ENCODE peak calls at places on chromosomes 3 and 15, in ten cellular contexts. V, D, L, A, H, B, X, C, T and Y are unnamed samples.

GRCh38 chr3:134765468-134765867 is 29.6 kb upstream of the EPHB1 start:
- DNase-seq in V (no peak), D (no peak), L (no peak), A (no peak), H (no peak), B (no peak), X (no peak), C (no peak), T (no peak), Y (no peak)

GRCh38 chr3:64455351-64455750 is 230.1 kb upstream of the PRICKLE2 start:
- DNase-seq in V (no peak), D (no peak), L (no peak), A (no peak), H (no peak), B (no peak), X (no peak), C (no peak), T (no peak), Y (no peak)

GRCh38 chr3:12371525-12372140 is 82.8 kb downstream of the PPARG start:
- DNase-seq in V (no peak), D (no peak), L (no peak), A (no peak), H (no peak), B (peak; percentile 20), X (no peak), C (no peak), T (no peak), Y (no peak)

GRCh38 chr3:126543457-126544090 is 15.2 kb downstream of the C3orf22 start:
- DNase-seq in V (no peak), D (peak; percentile 20), L (no peak), A (no peak), H (no peak), B (peak; percentile 7), X (no peak), C (no peak), T (no peak), Y (no peak)

GRCh38 chr15:98699591-98700424 is 51.5 kb downstream of the IGF1R start:
- DNase-seq in V (no peak), D (no peak), L (no peak), A (no peak), H (no peak), B (no peak), X (no peak), C (no peak), T (no peak), Y (no peak)

GRCh38 chr3:124850633-124851032 is 36.5 kb downstream of the ITGB5 start:
- DNase-seq in V (no peak), D (no peak), L (no peak), A (no peak), H (no peak), B (peak; percentile 40), X (no peak), C (no peak), T (peak; percentile 78), Y (no peak)

GRCh38 chr15:74302821-74303359 is 64.6 kb downstream of the CYP11A1 start:
- DNase-seq in V (peak; percentile 35), D (no peak), L (no peak), A (peak; percentile 85), H (no peak), B (peak; percentile 40), X (no peak), C (peak; percentile 53), T (no peak), Y (peak; percentile 73)

GRCh38 chr3:50268703-50269451 is at the start of gene SEMA3B:
- DNase-seq in V (no peak), D (no peak), L (no peak), A (no peak), H (no peak), B (peak; percentile 65), X (peak; percentile 66), C (no peak), T (no peak), Y (no peak)

GRCh38 chr3:187983484-187984124 is 170.4 kb upstream of the LPP start:
- DNase-seq in V (no peak), D (no peak), L (no peak), A (no peak), H (no peak), B (peak; percentile 47), X (no peak), C (no peak), T (no peak), Y (no peak)

DNA sequence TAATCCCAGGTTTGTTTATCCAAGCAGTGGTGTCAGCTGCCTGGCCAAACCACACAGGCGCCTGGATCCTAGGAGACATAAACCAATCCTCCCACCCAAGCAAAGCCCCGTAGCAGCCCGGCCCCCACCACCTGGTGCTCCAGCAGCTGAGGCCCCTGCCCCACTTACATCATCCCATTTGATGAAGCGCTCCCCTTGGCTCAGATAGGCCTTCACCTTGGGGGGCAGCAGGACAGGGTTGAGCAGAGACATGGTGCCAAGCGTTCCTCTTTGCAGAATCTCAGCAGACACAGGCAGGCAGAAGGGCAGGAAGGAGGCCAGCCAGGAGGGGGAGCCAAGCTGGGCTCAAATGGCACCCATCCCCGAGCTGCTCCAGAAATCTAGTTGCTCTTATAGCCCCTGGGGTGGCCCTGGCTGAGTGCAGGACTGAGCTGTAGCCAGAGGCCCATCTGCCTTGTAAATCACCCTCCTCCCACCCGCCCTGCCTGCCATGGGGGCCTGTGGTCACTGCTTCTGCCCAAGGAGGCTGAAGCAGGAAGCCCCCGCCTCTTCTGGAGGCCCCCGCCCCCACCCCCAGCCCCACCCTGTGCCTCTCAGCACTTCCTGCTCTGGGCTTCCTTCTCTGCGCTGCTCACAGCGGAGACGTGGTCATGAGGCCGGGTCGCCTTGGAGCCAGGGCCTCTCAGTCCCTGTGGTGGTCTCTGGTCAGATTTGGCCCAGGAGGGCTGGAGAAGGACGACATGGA is at the start of gene PLCB2:
- DNase-seq in V (peak; percentile 78), D (no peak), L (peak; percentile 65), A (peak; percentile 83), H (no peak), B (peak; percentile 22), X (no peak), C (no peak), T (no peak), Y (peak; percentile 78)
- TF ChIP-seq CTCF in V (peak; percentile 59), D (no peak), L (peak; percentile 58), A (peak; percentile 52), H (no peak), B (no peak), X (no peak), C (peak; percentile 17), T (peak; percentile 57), Y (no peak)

GRCh38 chr15:61188168-61188567 is 40.9 kb downstream of the RORA start:
- DNase-seq in V (no peak), D (no peak), L (no peak), A (no peak), H (no peak), B (no peak), X (no peak), C (no peak), T (no peak), Y (no peak)

GRCh38 chr15:61186905-61187865 is 41.9 kb downstream of the RORA start:
- DNase-seq in V (no peak), D (no peak), L (no peak), A (no peak), H (no peak), B (peak; percentile 28), X (peak; percentile 23), C (no peak), T (no peak), Y (no peak)

GRCh38 chr15:61185759-61186158 is 43.3 kb downstream of the RORA start:
- DNase-seq in V (no peak), D (no peak), L (no peak), A (no peak), H (no peak), B (no peak), X (no peak), C (no peak), T (no peak), Y (no peak)

GRCh38 chr15:61182955-61183354 is 46.1 kb downstream of the RORA start:
- DNase-seq in V (no peak), D (no peak), L (no peak), A (no peak), H (no peak), B (no peak), X (no peak), C (no peak), T (no peak), Y (no peak)

GRCh38 chr15:61184431-61184830 is 44.7 kb downstream of the RORA start:
- DNase-seq in V (no peak), D (no peak), L (no peak), A (no peak), H (no peak), B (no peak), X (no peak), C (no peak), T (no peak), Y (no peak)
- TF ChIP-seq CTCF in V (no peak), D (no peak), L (peak; percentile 27), A (no peak), H (no peak), B (no peak), X (no peak), C (no peak), T (peak; percentile 13), Y (no peak)

GRCh38 chr3:159263750-159264561 is 462.1 kb downstream of the MFSD1 start:
- DNase-seq in V (peak; percentile 16), D (no peak), L (peak; percentile 1), A (peak; percentile 22), H (no peak), B (peak; percentile 30), X (peak; percentile 13), C (peak; percentile 13), T (peak; percentile 63), Y (peak; percentile 15)

GRCh38 chr3:159265705-159266104 is 463.9 kb downstream of the MFSD1 start:
- DNase-seq in V (no peak), D (no peak), L (no peak), A (no peak), H (no peak), B (no peak), X (no peak), C (no peak), T (peak; percentile 61), Y (no peak)

GRCh38 chr3:159271799-159272512 is 470.1 kb downstream of the MFSD1 start:
- DNase-seq in V (no peak), D (no peak), L (no peak), A (no peak), H (no peak), B (no peak), X (no peak), C (no peak), T (no peak), Y (no peak)

GRCh38 chr3:159266779-159267178 is 464.9 kb downstream of the MFSD1 start:
- DNase-seq in V (no peak), D (no peak), L (no peak), A (peak; percentile 13), H (no peak), B (peak; percentile 38), X (no peak), C (peak; percentile 35), T (no peak), Y (no peak)
- TF ChIP-seq CTCF in V (no peak), D (no peak), L (peak; percentile 50), A (peak; percentile 20), H (peak; percentile 52), B (no peak), X (no peak), C (peak; percentile 68), T (peak; percentile 60), Y (no peak)

DNA sequence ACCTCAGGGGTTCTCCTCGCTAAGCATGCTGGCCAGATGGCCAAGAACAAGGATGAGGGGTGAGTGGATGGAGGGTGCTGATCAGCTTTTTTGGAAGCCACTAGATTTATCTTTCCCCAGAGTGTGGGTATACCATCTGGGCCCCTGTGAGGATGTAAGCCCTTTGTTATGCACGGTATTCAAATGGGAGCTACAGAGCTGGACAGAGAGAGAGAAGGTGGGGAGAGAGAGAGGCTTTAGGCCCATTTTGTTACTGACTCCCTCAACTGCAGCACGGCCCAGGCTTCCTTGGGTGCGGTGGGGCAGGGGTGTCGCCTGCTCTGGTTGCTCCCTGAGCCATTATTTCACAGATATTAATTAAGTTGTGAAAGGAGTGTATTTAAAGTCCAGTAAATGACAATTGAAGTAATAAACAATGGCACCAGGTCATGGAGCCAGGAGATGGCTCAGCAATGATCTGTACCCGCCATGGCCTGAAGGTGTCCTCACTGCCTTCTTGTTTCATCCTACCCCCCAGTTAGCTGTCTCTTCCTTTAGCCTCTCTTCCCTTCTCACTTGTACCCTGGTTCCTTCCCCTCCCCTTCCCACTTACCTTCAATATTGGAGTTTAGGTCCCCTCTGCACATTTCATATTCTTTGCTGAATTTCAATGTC is 158.0 kb downstream of the CLSTN2 start:
- DNase-seq in V (no peak), D (no peak), L (no peak), A (peak; percentile 12), H (no peak), B (no peak), X (no peak), C (no peak), T (no peak), Y (peak; percentile 13)
- TF ChIP-seq CTCF in V (no peak), D (no peak), L (peak; percentile 32), A (peak; percentile 26), H (no peak), B (no peak), X (no peak), C (peak; percentile 12), T (peak; percentile 34), Y (peak; percentile 7)